ENCODE peak calls at places on chromosomes 13 and 19, in eight cellular contexts. C is psoas muscle; R is GM23338; Q is stomach; W is AG04450; E is effector memory CD4-positive, alpha-beta T cell; S is cardiac muscle cell; A is fibroblast of lung. V is an unnamed sample.

GRCh38 chr19:35560271-35560670 is 3.2 kb downstream of the ATP4A start:
- DNase-seq in C (no peak), R (no peak), Q (no peak), W (no peak), E (no peak), S (no peak), A (no peak), V (no peak)

GRCh38 chr13:94199135-94199534 is 280.3 kb downstream of the DCT start:
- DNase-seq in C (no peak), R (no peak), Q (no peak), W (no peak), E (no peak), S (no peak), A (no peak), V (no peak)

GRCh38 chr19:10093295-10094186 is 7.4 kb downstream of the SHFL start:
- DNase-seq in C (no peak), R (peak), Q (no peak), W (no peak), E (no peak), S (peak), A (no peak), V (no peak)

GRCh38 chr19:825897-826640 is 1.6 kb upstream of the AZU1 start:
- DNase-seq in C (no peak), R (no peak), Q (no peak), W (no peak), E (no peak), S (no peak), A (peak), V (no peak)

GRCh38 chr13:112443191-112444000 is 67.2 kb downstream of the SPACA7 start:
- DNase-seq in C (no peak), R (peak), Q (peak), W (no peak), E (no peak), S (no peak), A (no peak), V (no peak)

GRCh38 chr19:18225702-18226468 is at the start of gene PDE4C:
- DNase-seq in C (peak), R (peak), Q (no peak), W (no peak), E (no peak), S (peak), A (no peak), V (no peak)

GRCh38 chr13:45779901-45780300 is 71.7 kb downstream of the SIAH3 start:
- DNase-seq in C (no peak), R (no peak), Q (no peak), W (no peak), E (no peak), S (no peak), A (no peak), V (no peak)

GRCh38 chr13:81018936-81019335 is 678.0 kb upstream of the SPRY2 start:
- DNase-seq in C (no peak), R (no peak), Q (no peak), W (no peak), E (no peak), S (no peak), A (no peak), V (no peak)

GRCh38 chr19:35928507-35928906 is 7.7 kb upstream of the LRFN3 start:
- DNase-seq in C (no peak), R (no peak), Q (no peak), W (no peak), E (no peak), S (no peak), A (no peak), V (no peak)

GRCh38 chr19:42252365-42253244 is 2.3 kb downstream of the ERF start:
- DNase-seq in C (no peak), R (peak), Q (no peak), W (no peak), E (peak), S (peak), A (peak), V (peak)

GRCh38 chr19:49116544-49116943 is 2.4 kb downstream of the LIN7B start:
- DNase-seq in C (no peak), R (no peak), Q (peak), W (no peak), E (no peak), S (no peak), A (no peak), V (no peak)

GRCh38 chr19:51742736-51743288 is 8.9 kb downstream of the FPR1 start:
- DNase-seq in C (no peak), R (no peak), Q (no peak), W (no peak), E (no peak), S (no peak), A (no peak), V (no peak)

GRCh38 chr19:18523841-18524240 is 2.0 kb upstream of the ELL start:
- DNase-seq in C (no peak), R (peak), Q (no peak), W (no peak), E (no peak), S (no peak), A (no peak), V (no peak)

GRCh38 chr19:51398096-51398704 is 7.8 kb upstream of the C19orf84 start:
- DNase-seq in C (no peak), R (peak), Q (no peak), W (no peak), E (no peak), S (peak), A (peak), V (no peak)

GRCh38 chr19:38894968-38895367 is 4.5 kb downstream of the SIRT2 start:
- DNase-seq in C (no peak), R (no peak), Q (no peak), W (no peak), E (no peak), S (no peak), A (no peak), V (no peak)

GRCh38 chr13:48564046-48564445 is 31.2 kb upstream of the RCBTB2 start:
- DNase-seq in C (no peak), R (no peak), Q (no peak), W (no peak), E (no peak), S (no peak), A (peak), V (no peak)

GRCh38 chr13:66224644-66225043 is 1005.5 kb downstream of the PCDH9 start:
- DNase-seq in C (no peak), R (peak), Q (no peak), W (no peak), E (no peak), S (no peak), A (no peak), V (no peak)

GRCh38 chr19:30896551-30896950 is 452.7 kb downstream of the TSHZ3 start:
- DNase-seq in C (no peak), R (peak), Q (no peak), W (no peak), E (no peak), S (no peak), A (no peak), V (no peak)

GRCh38 chr19:38224014-38224862 is at the start of gene DPF1:
- DNase-seq in C (peak), R (peak), Q (peak), W (no peak), E (peak), S (peak), A (peak), V (no peak)

GRCh38 chr13:25982908-25983307 is 68.9 kb downstream of the SHISA2 start:
- DNase-seq in C (no peak), R (no peak), Q (no peak), W (no peak), E (no peak), S (no peak), A (no peak), V (no peak)

GRCh38 chr19:5005096-5005495 is 36.2 kb downstream of the KDM4B start:
- DNase-seq in C (no peak), R (no peak), Q (no peak), W (no peak), E (no peak), S (no peak), A (no peak), V (no peak)

DNA sequence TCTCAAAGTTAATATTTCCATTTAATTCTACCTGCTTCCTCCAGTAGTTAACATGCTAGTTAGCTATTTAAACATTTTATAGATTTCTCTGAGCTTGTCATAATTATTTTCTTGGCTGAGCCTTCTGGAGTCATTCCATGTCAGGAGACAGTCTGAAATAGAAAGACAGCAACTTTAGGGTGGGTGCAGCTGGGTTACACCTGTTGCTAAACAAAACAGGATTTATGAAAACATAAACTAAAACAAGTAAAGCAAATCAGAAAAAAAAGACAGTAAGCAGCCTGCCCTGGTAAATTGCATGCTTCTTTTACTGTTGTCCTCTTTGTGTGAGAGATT is 330.0 kb downstream of the DLEU7 start:
- DNase-seq in C (no peak), R (no peak), Q (no peak), W (no peak), E (no peak), S (no peak), A (no peak), V (no peak)
- H3K4me3 ChIP-seq in C (peak), R (no peak), Q (no peak), W (no peak), E (no peak), S (no peak), A (no peak), V (no peak)

GRCh38 chr13:32736648-32737047 is 150.4 kb downstream of the PDS5B start:
- DNase-seq in C (no peak), R (no peak), Q (no peak), W (no peak), E (no peak), S (no peak), A (peak), V (no peak)

GRCh38 chr13:32737679-32738078 is 151.4 kb downstream of the PDS5B start:
- DNase-seq in C (no peak), R (no peak), Q (no peak), W (no peak), E (no peak), S (no peak), A (peak), V (no peak)

GRCh38 chr13:32734511-32734910 is 148.3 kb downstream of the PDS5B start:
- DNase-seq in C (no peak), R (no peak), Q (no peak), W (peak), E (no peak), S (peak), A (peak), V (no peak)

GRCh38 chr13:32735859-32736258 is 149.6 kb downstream of the PDS5B start:
- DNase-seq in C (no peak), R (no peak), Q (no peak), W (no peak), E (no peak), S (no peak), A (no peak), V (no peak)

DNA sequence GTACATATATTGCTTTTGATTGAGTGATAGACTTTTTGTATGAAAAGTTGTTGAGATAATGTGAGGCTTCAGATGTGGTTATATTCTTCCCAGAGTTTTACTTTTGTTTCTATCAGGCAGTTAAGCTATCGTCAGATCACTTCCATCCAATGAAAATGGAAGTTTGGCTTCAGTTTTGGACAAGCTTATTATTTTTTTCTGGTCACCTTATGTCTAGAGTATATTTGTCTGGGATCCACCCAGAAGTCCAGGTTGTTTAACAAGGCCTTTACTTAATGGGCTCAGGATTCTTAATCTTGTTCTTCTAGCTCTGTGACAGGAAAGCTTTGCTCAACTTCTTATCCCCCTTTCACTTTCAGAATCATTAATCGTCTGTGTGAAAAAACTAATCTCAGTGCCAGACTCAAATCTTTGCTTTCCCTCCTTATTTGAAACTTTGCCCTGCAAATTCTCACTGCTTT is 150.9 kb downstream of the PDS5B start:
- DNase-seq in C (no peak), R (no peak), Q (no peak), W (no peak), E (no peak), S (peak), A (peak), V (no peak)
- H3K27ac ChIP-seq in C (peak), R (no peak), Q (peak), W (no peak), E (peak), S (no peak), A (peak), V (peak)

GRCh38 chr19:2268480-2268830 is 12.2 kb upstream of the JSRP1 start:
- DNase-seq in C (no peak), R (no peak), Q (no peak), W (no peak), E (no peak), S (no peak), A (no peak), V (no peak)

GRCh38 chr19:2270157-2270571 is 11.8 kb downstream of the PEAK3 start:
- DNase-seq in C (peak), R (no peak), Q (no peak), W (no peak), E (peak), S (no peak), A (no peak), V (peak)

GRCh38 chr19:2269244-2270156 is 12.5 kb downstream of the PEAK3 start:
- DNase-seq in C (peak), R (peak), Q (peak), W (peak), E (peak), S (peak), A (peak), V (peak)

GRCh38 chr19:2268861-2269243 is 12.6 kb upstream of the JSRP1 start:
- DNase-seq in C (no peak), R (no peak), Q (no peak), W (no peak), E (no peak), S (no peak), A (no peak), V (no peak)

DNA sequence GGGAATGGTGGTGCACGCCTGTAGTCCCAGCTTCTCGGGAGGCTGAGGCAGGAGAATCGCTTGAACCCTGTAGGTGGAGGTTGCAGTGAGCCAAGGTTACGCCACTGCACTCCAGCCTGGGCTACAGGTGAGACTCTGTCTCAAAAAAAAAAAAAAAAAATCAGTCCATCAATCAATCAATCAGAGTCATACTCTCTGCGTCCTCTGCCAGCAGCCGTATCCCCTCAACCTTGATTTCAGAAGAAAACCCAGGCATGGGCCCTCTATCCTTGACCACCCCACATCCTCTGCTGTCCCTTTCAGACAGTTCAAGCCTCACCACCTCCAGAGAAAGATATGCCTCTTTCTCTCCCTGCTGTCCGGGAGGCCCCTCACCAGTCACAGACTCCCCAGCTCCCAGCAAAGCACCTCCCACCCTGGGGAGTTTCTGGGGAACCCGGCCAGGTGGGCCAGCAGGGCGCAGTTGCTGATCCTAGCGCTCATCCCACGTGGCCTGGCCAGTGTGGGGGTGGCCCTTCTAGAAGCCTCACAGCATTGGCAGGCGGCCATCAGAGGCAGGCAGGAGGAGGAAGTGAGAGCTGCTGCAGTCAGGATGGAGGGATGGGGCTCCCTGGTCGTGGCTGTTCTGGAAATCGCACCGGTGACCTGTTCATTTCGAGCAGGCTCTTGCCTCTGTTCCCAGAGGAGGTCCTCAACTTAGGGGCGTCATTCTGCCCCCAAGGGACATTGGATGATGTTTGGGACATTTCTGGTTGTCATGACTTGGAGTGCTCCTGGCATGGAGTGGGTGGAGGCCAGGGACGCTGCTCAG is 10.2 kb upstream of the JSRP1 start:
- DNase-seq in C (peak), R (no peak), Q (peak), W (peak), E (no peak), S (peak), A (peak), V (peak)
- H3K4me3 ChIP-seq in C (no peak), R (no peak), Q (no peak), W (no peak), E (no peak), S (no peak), A (no peak), V (no peak)

DNA sequence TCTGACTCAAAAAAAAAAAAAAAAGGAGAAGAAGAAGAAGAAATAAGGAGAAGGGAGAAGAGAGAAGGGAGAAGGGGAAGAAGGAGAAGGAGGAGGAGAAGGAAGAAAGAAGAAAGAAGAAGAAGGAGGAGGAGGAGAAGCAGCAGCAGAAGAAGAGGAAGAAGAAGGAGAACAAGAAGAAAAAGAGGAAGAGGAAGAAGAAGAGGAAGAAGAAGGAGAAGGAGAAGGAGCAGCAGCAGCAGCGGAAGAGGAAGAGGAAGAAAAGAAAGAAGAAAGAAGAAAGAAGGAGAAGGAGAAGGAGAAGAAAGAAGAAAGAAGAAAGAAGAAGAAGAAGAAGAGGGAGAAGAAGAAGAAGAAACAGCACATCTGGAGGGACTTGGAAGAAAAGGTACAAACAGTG is 4.1 kb upstream of the CNN1 start:
- DNase-seq in C (no peak), R (no peak), Q (no peak), W (no peak), E (no peak), S (no peak), A (no peak), V (no peak)
- H3K27ac ChIP-seq in C (peak), R (no peak), Q (peak), W (no peak), E (no peak), S (no peak), A (no peak), V (no peak)

DNA sequence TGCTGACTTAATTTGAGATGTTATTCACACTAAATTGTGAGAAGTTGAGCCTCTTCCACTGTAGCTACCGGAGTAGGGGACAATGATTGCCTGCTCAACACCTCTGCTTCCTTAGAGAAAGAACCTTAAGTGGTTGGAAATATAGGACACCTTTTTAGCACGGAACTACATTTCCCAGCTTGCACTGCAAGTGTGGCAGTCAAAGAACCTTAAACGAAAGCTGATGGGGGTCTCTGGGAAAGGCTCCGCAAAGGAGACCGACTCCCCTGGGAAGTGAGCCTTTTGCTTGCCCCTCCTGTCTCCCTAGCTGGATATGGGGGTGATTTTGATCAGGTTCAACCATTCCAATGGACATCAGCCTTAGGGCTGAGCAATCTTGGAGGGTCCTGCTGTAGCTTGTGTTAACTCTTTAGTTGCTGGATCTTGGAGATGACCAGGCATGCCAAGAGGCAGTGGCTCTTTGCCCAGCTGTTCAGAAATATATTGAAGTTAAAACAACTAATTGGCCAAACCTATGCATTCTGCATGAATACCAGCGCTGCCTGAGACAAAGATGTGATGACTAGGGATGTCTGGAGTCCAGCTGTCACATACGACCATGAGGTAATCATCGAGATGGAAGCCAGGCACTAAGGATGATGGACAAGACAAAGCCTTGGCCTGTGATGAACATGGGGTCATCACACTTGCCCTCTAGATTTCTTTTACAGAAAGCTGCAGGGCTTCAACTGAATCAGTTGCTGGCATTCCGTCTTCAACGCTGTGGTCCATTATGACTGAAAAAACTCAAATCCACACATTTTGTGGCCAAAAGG is 286.4 kb downstream of the FOXO1 start:
- DNase-seq in C (no peak), R (peak), Q (no peak), W (no peak), E (no peak), S (no peak), A (no peak), V (no peak)
- H3K4me3 ChIP-seq in C (no peak), R (peak), Q (no peak), W (no peak), E (no peak), S (no peak), A (no peak), V (no peak)

GRCh38 chr19:14544047-14544446 is 14.7 kb downstream of the TECR start:
- DNase-seq in C (no peak), R (no peak), Q (no peak), W (no peak), E (no peak), S (no peak), A (no peak), V (no peak)

GRCh38 chr19:14542721-14543328 is 13.4 kb downstream of the TECR start:
- DNase-seq in C (no peak), R (no peak), Q (no peak), W (no peak), E (no peak), S (peak), A (no peak), V (no peak)

GRCh38 chr19:14540741-14541525 is 11.5 kb downstream of the TECR start:
- DNase-seq in C (no peak), R (no peak), Q (no peak), W (no peak), E (no peak), S (no peak), A (no peak), V (no peak)

GRCh38 chr19:14545716-14546082 is 16.3 kb downstream of the TECR start:
- DNase-seq in C (no peak), R (no peak), Q (no peak), W (no peak), E (no peak), S (no peak), A (no peak), V (no peak)

GRCh38 chr19:14544977-14545715 is 15.8 kb downstream of the TECR start:
- DNase-seq in C (peak), R (no peak), Q (no peak), W (no peak), E (no peak), S (no peak), A (no peak), V (peak)
- H3K27ac ChIP-seq in C (peak), R (peak), Q (peak), W (no peak), E (no peak), S (no peak), A (no peak), V (no peak)

GRCh38 chr19:40584007-40584406 is 7.3 kb downstream of the SHKBP1 start:
- DNase-seq in C (no peak), R (peak), Q (no peak), W (no peak), E (no peak), S (no peak), A (no peak), V (no peak)

GRCh38 chr19:40585677-40586422 is 9.2 kb downstream of the SHKBP1 start:
- DNase-seq in C (no peak), R (no peak), Q (no peak), W (no peak), E (no peak), S (peak), A (no peak), V (no peak)

GRCh38 chr19:40586611-40587010 is 9.9 kb downstream of the SHKBP1 start:
- DNase-seq in C (no peak), R (no peak), Q (no peak), W (no peak), E (no peak), S (no peak), A (no peak), V (no peak)

GRCh38 chr19:40583283-40583682 is 6.6 kb downstream of the SHKBP1 start:
- DNase-seq in C (no peak), R (no peak), Q (no peak), W (no peak), E (no peak), S (no peak), A (no peak), V (no peak)

GRCh38 chr19:40585241-40585640 is 8.6 kb downstream of the SHKBP1 start:
- DNase-seq in C (no peak), R (no peak), Q (no peak), W (no peak), E (no peak), S (no peak), A (no peak), V (no peak)
- H3K4me3 ChIP-seq in C (no peak), R (no peak), Q (no peak), W (no peak), E (no peak), S (no peak), A (no peak), V (no peak)

V was measured in upper lobe of right lung.